ENCODE peak calls at places on chromosomes 4 and X, in five cellular contexts. R, Y, H, E and A are unnamed samples.
A peak's percentile ranks its signal among the peaks of the same experiment; 100 is the strongest.

GRCh38 chr4:89752932-89753598 is 83.9 kb downstream of the SNCA start:
- DNase-seq in R (peak; percentile 56), E (no peak), Y (peak; percentile 33), H (no peak), A (no peak)

GRCh38 chrX:2654436-2655340 is 36.4 kb upstream of the CD99 start:
- DNase-seq in E (no peak), Y (no peak), R (no peak), H (no peak), A (no peak)

GRCh38 chrX:153883163-153883843 is 2.7 kb downstream of the L1CAM start:
- DNase-seq in E (no peak), Y (no peak), R (no peak), H (no peak), A (no peak)

GRCh38 chr4:165294907-165295306 is 32.6 kb upstream of the MSMO1 start:
- DNase-seq in E (no peak), H (no peak), Y (no peak), R (no peak), A (no peak)

GRCh38 chr4:149980941-149981340 is 97.3 kb upstream of the DCLK2 start:
- DNase-seq in H (peak; percentile 50), R (peak; percentile 75), Y (peak; percentile 26), E (peak; percentile 1), A (peak; percentile 22)

GRCh38 chr4:111937368-111937767 is 207.9 kb upstream of the FAM241A start:
- DNase-seq in H (no peak), R (peak; percentile 12), Y (no peak), E (no peak), A (no peak)

GRCh38 chr4:43846111-43846587 is 602.5 kb downstream of the KCTD8 start:
- DNase-seq in H (no peak), E (no peak), Y (no peak), R (no peak), A (no peak)

GRCh38 chr4:182449186-182449880 is 206.1 kb downstream of the TENM3 start:
- DNase-seq in R (peak; percentile 53), H (peak; percentile 9), Y (no peak), E (no peak), A (peak; percentile 43)

GRCh38 chr4:185640809-185641675 is 105.7 kb upstream of the PDLIM3 start:
- DNase-seq in R (peak; percentile 79), Y (peak; percentile 50), E (no peak), H (no peak), A (no peak)

GRCh38 chr4:10442976-10443375 is 14.2 kb downstream of the ZNF518B start:
- DNase-seq in R (no peak), Y (no peak), E (no peak), H (no peak), A (no peak)

GRCh38 chrX:114272096-114272686 is 311.7 kb upstream of the HTR2C start:
- DNase-seq in Y (no peak), R (no peak), H (no peak), E (no peak), A (no peak)